ENCODE peak calls at places on chromosomes 2 and 18, in seven cellular contexts. D is stimulated activated CD4-positive, alpha-beta T cell treated with anti-CD3 and anti-CD28 coated beads, Interleukin-15, amount 100 ng/mL, for 24 hours; A is non-pigmented ciliary epithelial cell; R is colonic mucosa; S is CMK; E is NCI-H1092; K is hippocampal formation. P is an unnamed sample.

GRCh38 chr2:79993144-79993543 is 311.4 kb downstream of the LRRTM1 start:
- DNase-seq in R (no peak), S (no peak), D (no peak), E (no peak), K (no peak), A (no peak), P (no peak)

GRCh38 chr2:3277748-3278520 is 99.7 kb downstream of the EIPR1 start:
- DNase-seq in S (no peak), D (no peak), K (no peak), R (no peak), E (no peak), A (no peak), P (no peak)

GRCh38 chr2:120470041-120470716 is 124.2 kb downstream of the INHBB start:
- DNase-seq in A (peak; percentile 55), E (peak; percentile 2), D (no peak), S (peak; percentile 0), R (peak; percentile 53), K (no peak), P (peak; percentile 16)

GRCh38 chr2:238974510-238975166 is 126.8 kb downstream of the TWIST2 start:
- DNase-seq in E (no peak), D (no peak), R (peak; percentile 35), S (no peak), A (peak; percentile 30), K (peak; percentile 50), P (peak; percentile 54)

GRCh38 chr18:57794951-57795728 is 8.0 kb downstream of the ATP8B1 start:
- DNase-seq in S (no peak), A (no peak), E (no peak), K (no peak), R (no peak), D (no peak), P (no peak)

GRCh38 chr2:158600155-158600802 is 143.5 kb downstream of the PKP4 start:
- DNase-seq in A (peak; percentile 77), R (peak; percentile 64), K (peak; percentile 18), S (no peak), D (no peak), E (no peak), P (peak; percentile 13)

GRCh38 chr2:86704482-86704971 is 15.6 kb upstream of the RMND5A start:
- DNase-seq in D (no peak), K (no peak), R (peak; percentile 62), A (peak; percentile 70), S (no peak), E (no peak), P (no peak)

GRCh38 chr2:7044253-7045250 is 127.3 kb downstream of the RNF144A start:
- DNase-seq in A (no peak), D (peak; percentile 68), R (peak; percentile 70), S (peak; percentile 44), E (peak; percentile 28), K (peak; percentile 32), P (peak; percentile 39)

GRCh38 chr2:121949271-121949670 is 193.8 kb downstream of the TSN start:
- DNase-seq in K (no peak), D (no peak), S (no peak), E (no peak), R (no peak), A (no peak), P (no peak)

GRCh38 chr2:231904161-231904611 is 22.0 kb downstream of the NPPC start:
- DNase-seq in K (no peak), S (no peak), E (no peak), R (peak; percentile 24), A (no peak), D (no peak), P (no peak)

GRCh38 chr2:239720411-239721365 is 304.5 kb downstream of the NDUFA10 start:
- DNase-seq in S (no peak), E (no peak), K (no peak), D (no peak), A (no peak), R (no peak), P (no peak)

GRCh38 chr2:219017166-219017931 is 24.0 kb downstream of the CFAP65 start:
- DNase-seq in S (no peak), A (no peak), E (peak; percentile 48), R (no peak), K (peak; percentile 56), D (no peak), P (peak; percentile 44)

GRCh38 chr2:234061624-234062257 is 11.2 kb downstream of the SPP2 start:
- DNase-seq in S (no peak), R (no peak), D (no peak), K (no peak), A (no peak), E (no peak), P (no peak)

GRCh38 chr2:21860913-21861312 is 737.1 kb downstream of the TDRD15 start:
- DNase-seq in E (no peak), S (no peak), A (no peak), R (no peak), K (no peak), D (no peak), P (no peak)

GRCh38 chr2:138814123-138814883 is 34.1 kb upstream of the NXPH2 start:
- DNase-seq in R (no peak), K (no peak), A (no peak), S (no peak), D (no peak), E (peak; percentile 60), P (no peak)

GRCh38 chr2:110804433-110804832 is 72.1 kb downstream of the ACOXL start:
- DNase-seq in E (no peak), S (no peak), A (no peak), D (no peak), K (no peak), R (no peak), P (no peak)

GRCh38 chr2:109555346-109555900 is 58.3 kb downstream of the SEPTIN10 start:
- DNase-seq in A (no peak), R (no peak), K (no peak), S (no peak), D (no peak), E (no peak), P (no peak)

GRCh38 chr2:186607660-186608324 is 17.9 kb downstream of the ITGAV start:
- DNase-seq in E (no peak), K (no peak), R (no peak), D (no peak), S (no peak), A (no peak), P (no peak)

GRCh38 chr18:8745355-8746014 is 40.1 kb downstream of the MTCL1 start:
- DNase-seq in D (no peak), K (no peak), A (no peak), E (no peak), S (no peak), R (no peak), P (no peak)

GRCh38 chr2:122864728-122865127 is 1109.3 kb downstream of the TSN start:
- DNase-seq in R (no peak), E (no peak), A (no peak), S (no peak), K (no peak), D (no peak), P (no peak)

GRCh38 chr2:134411828-134412638 is 158.2 kb downstream of the MGAT5 start:
- DNase-seq in S (peak; percentile 14), R (peak; percentile 76), E (peak; percentile 74), K (peak; percentile 97), A (peak; percentile 67), D (peak; percentile 66), P (peak; percentile 91)

GRCh38 chr2:232482301-232483238 is 5.1 kb downstream of the ECEL1 start:
- DNase-seq in K (no peak), D (no peak), S (no peak), R (no peak), E (no peak), A (no peak), P (no peak)

GRCh38 chr2:68937346-68938055 is 15.2 kb downstream of the GKN2 start:
- DNase-seq in D (no peak), E (no peak), S (no peak), K (no peak), A (no peak), R (no peak), P (no peak)

GRCh38 chr2:29275186-29275585 is 160.0 kb downstream of the CLIP4 start:
- DNase-seq in K (no peak), A (no peak), S (no peak), R (no peak), D (no peak), E (no peak), P (no peak)

GRCh38 chr2:187547353-187547979 is 6.8 kb downstream of the TFPI start:
- DNase-seq in E (no peak), D (no peak), A (peak; percentile 95), K (no peak), R (peak; percentile 30), S (peak; percentile 20), P (no peak)

GRCh38 chr2:49913025-49913424 is 758.7 kb upstream of the FSHR start:
- DNase-seq in K (no peak), E (no peak), A (no peak), R (no peak), D (no peak), S (no peak), P (no peak)

GRCh38 chr2:43067254-43068052 is 159.0 kb downstream of the ZFP36L2 start:
- DNase-seq in S (no peak), A (no peak), E (no peak), K (no peak), D (no peak), R (no peak), P (no peak)

GRCh38 chr2:69082430-69082997 is 69.5 kb downstream of the ANTXR1 start:
- DNase-seq in D (no peak), R (peak; percentile 37), S (peak; percentile 25), K (no peak), E (no peak), A (peak; percentile 71), P (no peak)

GRCh38 chr2:45904931-45905642 is 253.6 kb downstream of the PRKCE start:
- DNase-seq in E (no peak), K (no peak), A (no peak), D (no peak), R (no peak), S (no peak), P (peak; percentile 42)

GRCh38 chr2:235860846-235861245 is 307.3 kb downstream of the GBX2 start:
- DNase-seq in S (no peak), K (no peak), E (no peak), A (no peak), R (no peak), D (no peak), P (no peak)

GRCh38 chr18:50866765-50867164 is 12.2 kb upstream of the ME2 start:
- DNase-seq in A (no peak), D (no peak), S (no peak), E (no peak), K (peak; percentile 43), R (peak; percentile 12), P (no peak)

GRCh38 chr2:149715894-149716293 is 128.3 kb upstream of the MMADHC start:
- DNase-seq in S (no peak), A (no peak), D (no peak), E (no peak), R (no peak), K (no peak), P (no peak)

GRCh38 chr18:55509631-55510372 is 78.2 kb downstream of the TCF4 start:
- DNase-seq in D (no peak), R (no peak), A (peak; percentile 90), E (no peak), K (no peak), S (no peak), P (no peak)

GRCh38 chr18:56952026-56952425 is 194.9 kb upstream of the BOD1L2 start:
- DNase-seq in R (no peak), S (no peak), A (no peak), E (no peak), K (no peak), D (no peak), P (no peak)

GRCh38 chr2:65416945-65417344 is 15.5 kb downstream of the SPRED2 start:
- DNase-seq in A (no peak), S (no peak), D (no peak), E (no peak), R (peak; percentile 75), K (no peak), P (no peak)

GRCh38 chr2:239260546-239261327 is 140.1 kb downstream of the HDAC4 start:
- DNase-seq in D (no peak), E (no peak), K (no peak), S (no peak), R (peak; percentile 15), A (no peak), P (no peak)

GRCh38 chr18:36186461-36187137 is 698 bp upstream of the MOCOS start:
- DNase-seq in K (no peak), D (peak; percentile 52), S (no peak), E (no peak), R (peak; percentile 73), A (no peak), P (no peak)

GRCh38 chr2:73415906-73416305 is 30.3 kb downstream of the ALMS1 start:
- DNase-seq in S (no peak), R (no peak), K (no peak), D (no peak), A (no peak), E (no peak), P (no peak)